ENCODE peak calls at places on chromosomes 4 and X, in seven cellular contexts. U is astrocyte of the cerebellum, N is fibroblast of mammary gland, O is NCI-H526 treated with DMSO at 0.1 percent for 48 hours, Y is PC-3, D is stomach, W is RPMI7951. F is an unnamed sample.

GRCh38 chrX:104288269-104288668 is 33.5 kb upstream of the ESX1 start:
- DNase-seq in U (no peak), O (no peak), D (no peak), Y (no peak), W (no peak), N (no peak), F (no peak)

GRCh38 chrX:19875051-19875432 is 12.4 kb downstream of the SH3KBP1 start:
- DNase-seq in Y (peak; percentile 77), D (no peak), O (no peak), N (no peak), W (peak; percentile 85), U (no peak), F (no peak)

GRCh38 chrX:7801706-7802105 is 41.3 kb upstream of the VCX start:
- DNase-seq in W (no peak), Y (no peak), D (no peak), N (peak; percentile 36), O (no peak), U (peak; percentile 11), F (no peak)

GRCh38 chr4:145709843-145710242 is 29.9 kb downstream of the C4orf51 start:
- DNase-seq in N (peak; percentile 69), U (peak; percentile 38), W (peak; percentile 85), D (no peak), O (no peak), Y (peak; percentile 93), F (no peak)

GRCh38 chr4:22416403-22416802 is 99.5 kb downstream of the ADGRA3 start:
- DNase-seq in W (no peak), U (no peak), Y (no peak), O (no peak), N (no peak), D (no peak), F (no peak)

GRCh38 chr4:162509333-162509732 is 345.5 kb upstream of the FSTL5 start:
- DNase-seq in Y (no peak), N (no peak), U (no peak), D (no peak), W (no peak), O (no peak), F (no peak)

GRCh38 chr4:111641813-111642579 is 503.3 kb upstream of the FAM241A start:
- DNase-seq in O (peak; percentile 76), N (peak; percentile 95), U (peak; percentile 86), Y (peak; percentile 81), W (peak; percentile 73), D (peak; percentile 49), F (no peak)

GRCh38 chrX:151870603-151871002 is 42.1 kb upstream of the MAGEA4 start:
- DNase-seq in D (no peak), Y (peak; percentile 30), U (peak; percentile 57), O (no peak), N (peak; percentile 87), W (peak; percentile 77), F (no peak)

GRCh38 chrX:151680805-151681204 is 14.5 kb upstream of the PRRG3 start:
- DNase-seq in D (peak; percentile 55), W (peak; percentile 19), O (peak; percentile 0), Y (peak; percentile 68), U (peak; percentile 2), N (peak; percentile 43), F (peak; percentile 45)

GRCh38 chrX:107571296-107571998 is 56.9 kb upstream of the PRPS1 start:
- DNase-seq in U (peak; percentile 67), O (no peak), W (peak; percentile 92), Y (peak; percentile 88), N (peak; percentile 94), D (peak; percentile 38), F (no peak)

GRCh38 chrX:104310084-104310483 is 55.4 kb upstream of the ESX1 start:
- DNase-seq in Y (peak; percentile 73), W (peak; percentile 50), D (no peak), O (peak; percentile 12), U (no peak), N (peak; percentile 60), F (no peak)

GRCh38 chr4:182286035-182286434 is 42.8 kb downstream of the TENM3 start:
- DNase-seq in O (no peak), Y (no peak), D (no peak), U (no peak), W (peak; percentile 58), N (peak; percentile 15), F (no peak)

GRCh38 chr4:10281996-10282395 is 165.4 kb upstream of the WDR1 start:
- DNase-seq in Y (no peak), O (no peak), U (no peak), D (no peak), W (peak; percentile 42), N (no peak), F (no peak)

GRCh38 chr4:68249434-68249833 is 3.9 kb upstream of the TMPRSS11B start:
- DNase-seq in N (no peak), Y (no peak), U (no peak), O (no peak), W (no peak), D (no peak), F (no peak)

GRCh38 chr4:87521757-87522374 is 7.3 kb downstream of the SPARCL1 start:
- DNase-seq in N (peak; percentile 83), Y (peak; percentile 89), U (peak; percentile 16), W (peak; percentile 11), D (no peak), O (peak; percentile 72), F (no peak)

GRCh38 chr4:22857411-22857810 is 164.7 kb downstream of the GBA3 start:
- DNase-seq in N (no peak), O (no peak), W (no peak), D (no peak), U (no peak), Y (no peak), F (no peak)

GRCh38 chr4:55437356-55437796 is 41.6 kb downstream of the TMEM165 start:
- DNase-seq in D (peak; percentile 33), Y (peak; percentile 56), U (no peak), O (no peak), W (no peak), N (peak; percentile 70), F (no peak)

GRCh38 chr4:73019462-73020047 is 50.0 kb downstream of the COX18 start:
- DNase-seq in U (peak; percentile 45), W (peak; percentile 40), D (no peak), O (no peak), N (peak; percentile 58), Y (peak; percentile 78), F (no peak)

GRCh38 chr4:154562697-154563254 is at the start of gene FGB:
- DNase-seq in U (no peak), O (no peak), D (no peak), Y (peak; percentile 7), W (no peak), N (no peak), F (no peak)

GRCh38 chrX:85243761-85244410 is at the start of the genes SATL1 and ZNF711:
- DNase-seq in W (peak; percentile 0), N (peak; percentile 18), O (peak; percentile 87), Y (no peak), U (peak; percentile 54), D (peak; percentile 42), F (peak; percentile 35)

GRCh38 chr4:7377223-7377865 is 57.4 kb downstream of the PSAPL1 start:
- DNase-seq in Y (no peak), W (no peak), U (no peak), D (no peak), N (no peak), O (no peak), F (no peak)

GRCh38 chr4:16289872-16290554 is 63.7 kb upstream of the TAPT1 start:
- DNase-seq in D (no peak), O (no peak), N (peak; percentile 48), W (peak; percentile 30), U (peak; percentile 39), Y (peak; percentile 60), F (no peak)

GRCh38 chrX:136030357-136031225 is 45.4 kb downstream of the SLC9A6 start:
- DNase-seq in O (no peak), Y (no peak), D (no peak), U (peak; percentile 54), N (peak; percentile 63), W (no peak), F (no peak)